ENCODE peak calls at places on chromosomes 7 and 10, in seven cellular contexts. D is effector memory CD8-positive, alpha-beta T cell; S is skeletal muscle cell; U is non-pigmented ciliary epithelial cell; I is NAMALWA; A is stimulated activated naive CD4-positive, alpha-beta T cell treated with Interleukin-2 at 50 U/mL for 16 hours; M is NT2/D1. Q is an unnamed sample.

GRCh38 chr10:93916257-93917063 is 22.7 kb downstream of the SLC35G1 start:
- DNase-seq in M (no peak), S (no peak), U (peak; percentile 18), I (peak; percentile 41), A (no peak), D (no peak), Q (peak; percentile 27)

GRCh38 chr10:107546239-107546638 is 381.7 kb upstream of the SORCS1 start:
- DNase-seq in I (no peak), U (peak; percentile 64), S (peak; percentile 57), D (no peak), A (no peak), M (no peak), Q (no peak)

GRCh38 chr7:17682586-17682985 is 257.7 kb downstream of the SNX13 start:
- DNase-seq in D (no peak), I (no peak), A (no peak), S (no peak), M (no peak), U (no peak), Q (no peak)

GRCh38 chr10:71812016-71812912 is 38.8 kb downstream of the PSAP start:
- DNase-seq in S (no peak), A (peak; percentile 61), D (peak; percentile 76), I (peak; percentile 63), M (no peak), U (no peak), Q (peak; percentile 83)

GRCh38 chr7:150931199-150931869 is 46.8 kb downstream of the KCNH2 start:
- DNase-seq in S (no peak), U (no peak), M (no peak), I (peak; percentile 53), D (peak; percentile 32), A (no peak), Q (no peak)

GRCh38 chr10:11921800-11922387 is 98.7 kb downstream of the PROSER2 start:
- DNase-seq in M (no peak), S (no peak), I (no peak), U (no peak), D (no peak), A (no peak), Q (no peak)

GRCh38 chr10:102009801-102010425 is 46.1 kb downstream of the ARMH3 start:
- DNase-seq in D (peak; percentile 37), U (peak; percentile 85), I (peak; percentile 89), M (peak; percentile 63), S (peak; percentile 66), A (no peak), Q (peak; percentile 76)

GRCh38 chr7:147509859-147510542 is 1080.6 kb upstream of the C7orf33 start:
- DNase-seq in S (no peak), I (no peak), A (no peak), M (no peak), U (no peak), D (no peak), Q (no peak)

GRCh38 chr7:106367018-106367420 is 82.2 kb upstream of the NAMPT start:
- DNase-seq in U (no peak), S (no peak), A (no peak), I (peak; percentile 43), D (no peak), M (peak; percentile 13), Q (peak; percentile 58)

GRCh38 chr7:81488210-81488609 is 281.6 kb downstream of the HGF start:
- DNase-seq in D (no peak), I (no peak), S (no peak), M (no peak), U (no peak), A (no peak), Q (no peak)

GRCh38 chr10:5945561-5946418 is 31.6 kb downstream of the IL15RA start:
- DNase-seq in S (peak; percentile 80), U (peak; percentile 52), M (no peak), I (no peak), A (no peak), D (no peak), Q (peak; percentile 53)

GRCh38 chr10:11468126-11468742 is 143.2 kb downstream of the USP6NL start:
- DNase-seq in U (peak; percentile 46), I (no peak), M (no peak), D (no peak), A (no peak), S (peak; percentile 24), Q (no peak)

GRCh38 chr10:79401015-79401921 is 44.2 kb downstream of the ZCCHC24 start:
- DNase-seq in A (no peak), I (no peak), M (no peak), U (no peak), D (no peak), S (peak; percentile 60), Q (no peak)